ENCODE peak calls at places on chromosomes 3 and 15, in five cellular contexts. R is cerebellum; Z is effector memory CD4-positive, alpha-beta T cell; B is activated T-cell treated with anti-CD3 and anti-CD28 coated beads for 1 hour; Y is D341Med. E is an unnamed sample.

GRCh38 chr15:45799508-45799907 is 164.7 kb downstream of the SQOR start:
- DNase-seq in R (no peak), Z (no peak), B (no peak), Y (no peak), E (no peak)

GRCh38 chr3:95212117-95212516 is 1149.3 kb downstream of the NSUN3 start:
- DNase-seq in R (no peak), Z (no peak), B (no peak), Y (no peak), E (no peak)

GRCh38 chr3:72482589-72483249 is 365.5 kb downstream of the SHQ1 start:
- DNase-seq in R (no peak), Z (peak), B (peak), Y (no peak), E (no peak)

GRCh38 chr3:128590948-128591347 is 59.7 kb downstream of the RPN1 start:
- DNase-seq in R (no peak), Z (no peak), B (no peak), Y (peak), E (no peak)

GRCh38 chr15:51536965-51537574 is 85.5 kb downstream of the DMXL2 start:
- DNase-seq in R (no peak), Z (no peak), B (no peak), Y (peak), E (no peak)

GRCh38 chr15:64845183-64845611 is 3.5 kb downstream of the PLEKHO2 start:
- DNase-seq in R (no peak), Z (no peak), B (no peak), Y (no peak), E (peak)

GRCh38 chr15:39594056-39594763 is 13.3 kb downstream of the THBS1 start:
- DNase-seq in R (no peak), Z (no peak), B (no peak), Y (no peak), E (no peak)

GRCh38 chr3:108406063-108406660 is 104.2 kb downstream of the MYH15 start:
- DNase-seq in R (no peak), Z (no peak), B (no peak), Y (no peak), E (no peak)

GRCh38 chr3:170228093-170228766 is 6.0 kb downstream of the PRKCI start:
- DNase-seq in R (no peak), Z (no peak), B (no peak), Y (no peak), E (no peak)

GRCh38 chr3:179929091-179929529 is 107.6 kb downstream of the PEX5L start:
- DNase-seq in R (peak), Z (no peak), B (peak), Y (peak), E (peak)

GRCh38 chr15:83685864-83686263 is 31.9 kb downstream of the ADAMTSL3 start:
- DNase-seq in R (no peak), Z (no peak), B (no peak), Y (no peak), E (no peak)

GRCh38 chr3:108528459-108529231 is 18.2 kb upstream of the MYH15 start:
- DNase-seq in R (no peak), Z (no peak), B (no peak), Y (no peak), E (peak)

GRCh38 chr3:126034481-126035361 is 49.2 kb downstream of the SLC41A3 start:
- DNase-seq in R (no peak), Z (no peak), B (no peak), Y (peak), E (no peak)

GRCh38 chr15:73143763-73144155 is 91.5 kb downstream of the NEO1 start:
- DNase-seq in R (no peak), Z (no peak), B (no peak), Y (no peak), E (no peak)

GRCh38 chr3:171959532-171960044 is 79.8 kb upstream of the FNDC3B start:
- DNase-seq in R (no peak), Z (no peak), B (no peak), Y (no peak), E (no peak)

GRCh38 chr15:68460166-68460565 is 28.2 kb upstream of the ITGA11 start:
- DNase-seq in R (no peak), Z (no peak), B (no peak), Y (no peak), E (no peak)

GRCh38 chr15:39625856-39626255 is 45.0 kb downstream of the THBS1 start:
- DNase-seq in R (no peak), Z (no peak), B (no peak), Y (no peak), E (no peak)

GRCh38 chr3:129608087-129608935 is 1.8 kb upstream of the PLXND1 start:
- DNase-seq in R (no peak), Z (no peak), B (no peak), Y (no peak), E (peak)

GRCh38 chr3:193944161-193944884 is 191.6 kb upstream of the HES1 start:
- DNase-seq in R (no peak), Z (no peak), B (no peak), Y (no peak), E (no peak)

GRCh38 chr3:53140575-53141467 is 10.6 kb upstream of the RFT1 start:
- DNase-seq in R (no peak), Z (no peak), B (no peak), Y (no peak), E (peak)

GRCh38 chr3:101556064-101556463 is 5.6 kb upstream of the TRMT10C start:
- DNase-seq in R (no peak), Z (no peak), B (no peak), Y (no peak), E (no peak)

GRCh38 chr3:180913582-180914404 is 1.3 kb downstream of the FXR1 start:
- DNase-seq in R (no peak), Z (no peak), B (no peak), Y (no peak), E (no peak)

GRCh38 chr15:68252925-68253534 is 23.5 kb upstream of the CLN6 start:
- DNase-seq in R (peak), Z (no peak), B (no peak), Y (peak), E (peak)

GRCh38 chr15:58309993-58310928 is 121.5 kb upstream of the LIPC start:
- DNase-seq in R (no peak), Z (no peak), B (no peak), Y (no peak), E (peak)

GRCh38 chr3:54123538-54124196 is 1.3 kb downstream of the CACNA2D3 start:
- DNase-seq in R (no peak), Z (no peak), B (no peak), Y (no peak), E (no peak)

GRCh38 chr3:177934001-177934891 is 602.0 kb upstream of the KCNMB2 start:
- DNase-seq in R (peak), Z (no peak), B (no peak), Y (no peak), E (peak)

GRCh38 chr3:130508970-130509369 is 8.0 kb upstream of the COL6A6 start:
- DNase-seq in R (no peak), Z (no peak), B (no peak), Y (no peak), E (no peak)

GRCh38 chr3:64627471-64628321 is 60.1 kb downstream of the ADAMTS9 start:
- DNase-seq in R (no peak), Z (no peak), B (no peak), Y (no peak), E (no peak)